ENCODE peak calls at places on chromosomes 3 and 15, in six cellular contexts. U is A549, S is ovary, N is HFF-Myc, O is WERI-Rb-1, C is pancreas. V is an unnamed sample.

GRCh38 chr3:149536429-149536828 is 61.9 kb downstream of the TM4SF4 start:
- DNase-seq in U (peak), S (peak), N (no peak), O (no peak), C (peak), V (no peak)

GRCh38 chr3:14583543-14584091 is 43.5 kb upstream of the GRIP2 start:
- DNase-seq in U (no peak), S (no peak), N (no peak), O (no peak), C (no peak), V (no peak)

GRCh38 chr3:141306922-141307321 is 61.4 kb upstream of the ZBTB38 start:
- DNase-seq in U (no peak), S (no peak), N (no peak), O (no peak), C (no peak), V (no peak)

GRCh38 chr3:120506828-120507774 is 56.3 kb upstream of the FSTL1 start:
- DNase-seq in U (peak), S (peak), N (peak), O (peak), C (no peak), V (no peak)

GRCh38 chr15:27412413-27412812 is 441.4 kb downstream of the GABRG3 start:
- DNase-seq in U (peak), S (no peak), N (no peak), O (no peak), C (no peak), V (no peak)

GRCh38 chr3:54360320-54360719 is 238.0 kb downstream of the CACNA2D3 start:
- DNase-seq in U (no peak), S (no peak), N (no peak), O (no peak), C (no peak), V (no peak)

GRCh38 chr3:15051531-15051930 is 13.6 kb downstream of the MRPS25 start:
- DNase-seq in U (peak), S (no peak), N (no peak), O (peak), C (no peak), V (peak)

GRCh38 chr15:59290311-59291213 is 82.1 kb downstream of the MYO1E start:
- DNase-seq in U (no peak), S (no peak), N (no peak), O (no peak), C (no peak), V (no peak)

GRCh38 chr15:83959477-83959876 is 276.1 kb upstream of the GOLGA6L4 start:
- DNase-seq in U (no peak), S (no peak), N (no peak), O (no peak), C (no peak), V (no peak)

DNA sequence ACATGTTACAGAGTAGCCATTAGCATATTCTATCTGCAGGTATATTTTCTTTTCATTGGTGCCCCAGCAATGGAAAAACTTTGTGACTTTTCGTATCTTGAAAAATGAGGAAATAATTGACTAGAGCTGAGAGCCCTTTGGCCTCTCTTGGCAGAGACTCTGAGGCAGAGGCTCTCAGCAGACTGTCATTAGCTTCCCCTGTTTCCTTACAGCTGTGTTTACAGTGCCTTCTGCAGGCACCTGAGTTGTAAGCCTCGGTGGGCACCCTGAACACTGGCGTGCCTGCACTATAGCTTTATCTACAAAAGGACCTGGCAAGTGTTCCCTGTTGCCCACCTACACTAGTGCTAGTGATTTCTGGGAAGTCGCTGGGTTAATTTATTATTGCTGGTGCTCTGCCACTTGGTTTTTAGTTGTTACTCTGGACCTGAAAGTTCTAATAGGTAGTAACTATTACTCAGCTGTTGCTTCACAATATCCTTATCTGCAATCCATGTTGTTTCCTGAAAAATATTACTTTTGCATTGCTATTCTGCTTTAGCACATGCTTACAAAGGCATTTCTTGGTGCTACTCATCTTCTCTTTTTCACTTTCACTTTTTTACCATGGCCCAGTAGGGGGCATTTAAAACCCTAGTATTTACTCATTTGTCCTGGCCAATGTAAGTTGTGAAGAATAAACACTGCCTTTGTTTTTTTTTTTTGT is 7.8 kb upstream of the GPR171 start:
- DNase-seq in U (no peak), S (no peak), N (no peak), O (no peak), C (peak), V (no peak)
- H3K4me3 ChIP-seq in U (no peak), S (no peak), N (no peak), O (no peak), C (no peak), V (no peak)

GRCh38 chr15:71414778-71415177 is 299.5 kb downstream of the THSD4 start:
- DNase-seq in U (no peak), S (no peak), N (no peak), O (no peak), C (no peak), V (no peak)

GRCh38 chr15:71409541-71409940 is 294.3 kb downstream of the THSD4 start:
- DNase-seq in U (peak), S (no peak), N (no peak), O (no peak), C (no peak), V (no peak)

GRCh38 chr15:71410347-71410746 is 295.1 kb downstream of the THSD4 start:
- DNase-seq in U (no peak), S (no peak), N (no peak), O (no peak), C (no peak), V (no peak)

GRCh38 chr15:71413419-71413818 is 298.1 kb downstream of the THSD4 start:
- DNase-seq in U (no peak), S (no peak), N (no peak), O (no peak), C (no peak), V (no peak)

GRCh38 chr15:71411538-71412482 is 296.5 kb downstream of the THSD4 start:
- DNase-seq in U (peak), S (no peak), N (no peak), O (no peak), C (no peak), V (no peak)
- TF ChIP-seq CTCF in U (peak), S (no peak), N (no peak), O (no peak), C (no peak), V (peak)

GRCh38 chr3:65020780-65021179 is 333.0 kb upstream of the ADAMTS9 start:
- DNase-seq in U (no peak), S (no peak), N (no peak), O (no peak), C (no peak), V (no peak)
- H3K4me3 ChIP-seq in U (no peak), S (no peak), N (no peak), O (no peak), C (no peak), V (no peak)

DNA sequence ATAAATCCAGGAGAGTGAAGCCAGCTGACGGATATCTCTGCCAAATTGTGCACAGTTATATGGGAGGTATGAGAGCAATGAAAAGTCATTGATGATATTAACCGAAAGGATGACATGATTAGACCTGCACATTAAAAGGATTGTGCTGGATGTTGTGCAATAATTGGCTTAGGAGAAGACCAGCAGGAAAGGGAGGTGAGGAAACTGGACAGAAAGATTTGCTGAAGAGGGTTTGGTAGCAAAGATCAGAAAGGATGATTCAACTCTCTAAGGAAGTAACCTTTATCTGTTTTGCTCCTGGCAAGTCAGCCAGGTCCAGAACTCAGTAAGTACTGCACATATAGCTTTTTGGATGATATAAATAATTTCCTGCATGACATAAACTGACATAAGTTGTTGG is 704.7 kb downstream of the GRM7 start:
- DNase-seq in U (no peak), S (no peak), N (no peak), O (no peak), C (no peak), V (no peak)
- TF ChIP-seq CTCF in U (no peak), S (no peak), N (no peak), O (no peak), C (no peak), V (no peak)

DNA sequence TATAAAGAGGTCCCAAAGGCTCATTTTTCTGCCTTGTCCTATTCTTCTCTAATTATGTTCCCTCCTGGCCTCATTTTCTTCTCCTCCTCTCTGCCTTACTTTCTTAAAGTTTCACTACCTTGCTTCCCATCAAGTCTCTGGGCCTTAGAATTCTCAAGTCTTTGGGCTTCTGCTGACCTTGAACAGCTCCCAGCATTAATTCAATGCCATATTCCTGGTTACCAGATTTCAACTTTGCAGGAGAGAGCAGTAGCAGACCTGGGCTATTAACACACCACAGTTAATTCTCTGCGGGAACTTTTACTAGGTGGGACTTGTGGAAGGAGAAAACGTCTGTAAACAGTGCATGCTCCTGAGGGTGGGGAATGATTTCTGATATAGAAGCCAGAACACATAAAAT is 214.6 kb downstream of the MEIS2 start:
- DNase-seq in U (no peak), S (no peak), N (no peak), O (no peak), C (no peak), V (no peak)
- H3K4me3 ChIP-seq in U (no peak), S (no peak), N (no peak), O (peak), C (no peak), V (no peak)

DNA sequence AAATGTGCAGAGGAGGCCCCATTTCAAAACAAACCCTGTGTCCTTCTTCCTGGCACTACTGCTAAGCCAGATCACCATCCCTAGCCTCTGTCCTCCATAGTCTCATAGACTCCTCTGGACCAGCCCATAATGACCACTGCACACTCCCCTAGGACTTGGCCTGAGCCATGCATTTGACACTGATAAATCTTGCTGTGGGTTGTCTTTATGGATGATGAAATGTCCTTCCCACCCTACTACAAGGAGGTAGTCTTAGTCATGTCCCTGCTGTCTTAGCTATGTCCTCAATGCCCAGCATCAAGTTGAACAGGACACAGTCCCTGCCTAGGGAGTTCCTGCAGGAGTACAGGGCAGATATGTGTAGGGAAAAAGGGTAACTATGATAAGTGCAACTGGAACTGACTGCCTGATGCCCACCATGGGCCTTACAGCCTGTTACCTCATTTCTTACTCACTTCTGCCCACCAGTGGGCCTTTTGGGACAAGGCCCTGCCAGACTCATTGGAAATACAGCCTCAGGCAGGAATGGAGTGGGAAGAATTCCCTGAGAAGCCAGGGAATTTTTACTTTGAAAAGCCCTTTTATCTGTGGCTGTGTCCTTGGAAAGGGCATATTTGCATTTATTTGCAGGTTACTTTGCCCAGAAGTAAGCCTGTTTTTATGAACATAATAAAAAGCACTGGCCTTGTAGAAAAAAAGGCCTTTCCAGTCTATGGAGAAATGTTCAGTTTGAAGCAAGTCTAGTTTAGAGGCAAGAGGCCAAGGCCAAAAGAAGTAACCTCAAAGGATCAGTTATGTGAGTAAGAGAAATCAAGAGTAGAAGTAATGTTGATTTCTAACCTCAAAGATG is 199.6 kb upstream of the EIF1B start:
- DNase-seq in U (no peak), S (no peak), N (no peak), O (no peak), C (no peak), V (no peak)
- TF ChIP-seq CTCF in U (no peak), S (peak), N (peak), O (peak), C (no peak), V (peak)

GRCh38 chr3:26624209-26624775 is 1.7 kb downstream of the LRRC3B start:
- DNase-seq in U (no peak), S (no peak), N (no peak), O (peak), C (no peak), V (no peak)
- H3K4me3 ChIP-seq in U (no peak), S (no peak), N (no peak), O (no peak), C (no peak), V (no peak)

GRCh38 chr3:175941352-175941751 is 1082.2 kb downstream of the NAALADL2 start:
- DNase-seq in U (peak), S (no peak), N (no peak), O (peak), C (no peak), V (no peak)
- TF ChIP-seq CTCF in U (no peak), S (no peak), N (peak), O (peak), C (no peak), V (peak)

V was measured in retinal pigment epithelial cell.